ENCODE peak calls at places on chromosomes 5 and 9, in four cellular contexts. Z is AG08395, B is right cardiac atrium, O is T-cell. P is an unnamed sample.

GRCh38 chr5:73446631-73447233 is 1.8 kb downstream of the FOXD1 start:
- DNase-seq in Z (no peak), B (no peak), O (no peak), P (no peak)

GRCh38 chr9:35907732-35908483 is 1.4 kb upstream of the SPAAR start:
- DNase-seq in Z (peak), B (peak), O (no peak), P (no peak)

GRCh38 chr5:117731445-117731844 is 1156.8 kb upstream of the SEMA6A start:
- DNase-seq in Z (no peak), B (no peak), O (no peak), P (no peak)

GRCh38 chr9:104557179-104557634 is 11.8 kb upstream of the OR13C8 start:
- DNase-seq in Z (no peak), B (no peak), O (no peak), P (no peak)

GRCh38 chr5:31153523-31153922 is 40.0 kb upstream of the CDH6 start:
- DNase-seq in Z (no peak), B (no peak), O (no peak), P (no peak)

GRCh38 chr5:179599566-179599965 is 23.9 kb downstream of the HNRNPH1 start:
- DNase-seq in Z (no peak), B (no peak), O (no peak), P (no peak)

GRCh38 chr9:99253772-99254431 is 31.8 kb downstream of the SEC61B start:
- DNase-seq in Z (no peak), B (no peak), O (peak), P (peak)

GRCh38 chr9:91060520-91061343 is 259.1 kb downstream of the SYK start:
- DNase-seq in Z (peak), B (no peak), O (no peak), P (no peak)

GRCh38 chr9:72292874-72293607 is 72.0 kb downstream of the ZFAND5 start:
- DNase-seq in Z (peak), B (no peak), O (no peak), P (no peak)

GRCh38 chr5:151628112-151628823 is 37.1 kb upstream of the FAT2 start:
- DNase-seq in Z (peak), B (peak), O (no peak), P (no peak)

GRCh38 chr5:158140120-158140778 is 281.3 kb upstream of the CLINT1 start:
- DNase-seq in Z (peak), B (peak), O (no peak), P (no peak)

GRCh38 chr9:4849364-4849763 is 56.6 kb downstream of the RCL1 start:
- DNase-seq in Z (no peak), B (no peak), O (no peak), P (no peak)

GRCh38 chr5:143399616-143400540 is 3.6 kb downstream of the NR3C1 start:
- DNase-seq in Z (no peak), B (no peak), O (no peak), P (no peak)

GRCh38 chr5:133307275-133307674 is 255.5 kb downstream of the HSPA4 start:
- DNase-seq in Z (no peak), B (no peak), O (no peak), P (no peak)

GRCh38 chr5:75611324-75612210 is at the start of gene ANKDD1B:
- DNase-seq in Z (peak), B (peak), O (no peak), P (no peak)

GRCh38 chr9:136847065-136847826 is 2.0 kb upstream of the PHPT1 start:
- DNase-seq in Z (peak), B (peak), O (no peak), P (no peak)

GRCh38 chr5:108884736-108885135 is 137.0 kb downstream of the FER start:
- DNase-seq in Z (no peak), B (no peak), O (no peak), P (no peak)

GRCh38 chr5:54243483-54244080 is 66.8 kb downstream of the ARL15 start:
- DNase-seq in Z (peak), B (no peak), O (no peak), P (peak)